ENCODE peak calls at places on chromosomes 11 and 22, in nine cellular contexts. Q, I, C, W, P, Y, M, T and B are unnamed samples. For H3K4me1 and H3K27me3, the result is how much of the 10 kb centered on the place peaks cover.

GRCh38 chr11:110349109-110349996 is 52.9 kb upstream of the RDX start:
- DNase-seq in W (peak), T (no peak), M (no peak), Q (no peak), C (no peak), P (peak), Y (no peak), I (no peak), B (no peak)

GRCh38 chr11:72378704-72379383 is 55.5 kb downstream of the CLPB start:
- DNase-seq in Q (no peak), I (no peak), M (peak), C (peak), T (peak), P (no peak), Y (no peak), W (no peak), B (no peak)

GRCh38 chr22:44943701-44944324 is 66.0 kb downstream of the PHF21B start:
- DNase-seq in P (no peak), M (no peak), I (no peak), Q (no peak), T (no peak), W (no peak), Y (no peak), C (no peak), B (no peak)

GRCh38 chr22:37982938-37983859 is 1.2 kb downstream of the SOX10 start:
- DNase-seq in Y (no peak), C (no peak), P (no peak), M (no peak), Q (no peak), I (peak), W (no peak), T (no peak), B (no peak)

GRCh38 chr11:74819400-74819799 is 70.8 kb downstream of the RNF169 start:
- DNase-seq in P (no peak), C (no peak), W (no peak), Q (no peak), M (no peak), I (no peak), T (no peak), Y (no peak), B (no peak)

GRCh38 chr11:41498726-41499125 is 39.3 kb upstream of the LRRC4C start:
- DNase-seq in I (no peak), C (no peak), M (no peak), Y (no peak), T (no peak), W (peak), P (no peak), Q (no peak), B (no peak)

GRCh38 chr11:64224891-64225607 is 937 bp downstream of the TRPT1 start:
- DNase-seq in Q (no peak), T (no peak), Y (no peak), W (no peak), M (no peak), I (no peak), C (no peak), P (no peak), B (no peak)

GRCh38 chr11:34190192-34191139 is 85.0 kb downstream of the NAT10 start:
- DNase-seq in I (no peak), C (no peak), Q (no peak), T (no peak), P (no peak), W (no peak), M (no peak), Y (no peak), B (no peak)

GRCh38 chr11:57318178-57318577 is 6.6 kb downstream of the TNKS1BP1 start:
- DNase-seq in I (no peak), T (peak), P (no peak), W (no peak), M (no peak), Q (peak), C (no peak), Y (no peak), B (no peak)

GRCh38 chr11:64923151-64923661 is 1.3 kb upstream of the PPP2R5B start:
- DNase-seq in C (no peak), P (no peak), Y (no peak), W (no peak), Q (no peak), I (no peak), T (no peak), M (no peak), B (no peak)

GRCh38 chr11:94588366-94588952 is 21.3 kb downstream of the PIWIL4 start:
- DNase-seq in P (no peak), W (no peak), C (no peak), I (no peak), Y (no peak), Q (peak), T (no peak), M (no peak), B (peak)

GRCh38 chr11:63243533-63243932 is at the start of gene SLC22A25:
- DNase-seq in Q (no peak), M (no peak), Y (no peak), T (no peak), C (no peak), P (no peak), W (no peak), I (no peak), B (no peak)

GRCh38 chr11:131609921-131610320 is 239.5 kb downstream of the NTM start:
- DNase-seq in Y (no peak), P (no peak), M (no peak), I (no peak), T (no peak), W (no peak), C (no peak), Q (no peak), B (no peak)

GRCh38 chr22:24951942-24952836 is at the start of gene KIAA1671:
- DNase-seq in Y (peak), W (peak), Q (peak), M (peak), I (peak), P (peak), C (peak), T (peak), B (peak)

GRCh38 chr22:35561796-35562526 is 21.3 kb downstream of the RASD2 start:
- DNase-seq in W (peak), C (no peak), Q (no peak), T (no peak), I (peak), Y (no peak), M (no peak), P (peak), B (no peak)

GRCh38 chr22:29801153-29801552 is 34.0 kb downstream of the UQCR10 start:
- DNase-seq in M (no peak), W (no peak), Y (no peak), Q (no peak), C (no peak), I (no peak), T (no peak), P (no peak), B (peak)

GRCh38 chr11:16863382-16863781 is 124.9 kb downstream of the C11orf58 start:
- DNase-seq in W (no peak), Q (no peak), P (no peak), T (peak), Y (no peak), M (no peak), I (no peak), C (no peak), B (peak)

GRCh38 chr11:9775393-9775780 is 111.5 kb downstream of the SWAP70 start:
- DNase-seq in Q (no peak), T (no peak), P (no peak), I (no peak), Y (no peak), C (no peak), W (no peak), M (no peak), B (no peak)

GRCh38 chr11:76208829-76209670 is 2.7 kb upstream of the WNT11 start:
- DNase-seq in P (peak), M (peak), Y (peak), Q (peak), W (peak), C (peak), I (peak), T (peak), B (peak)

GRCh38 chr11:64726211-64726641 is 3.2 kb upstream of the NRXN2 start:
- DNase-seq in Q (no peak), P (no peak), T (no peak), Y (no peak), I (peak), C (no peak), W (no peak), M (no peak), B (no peak)

GRCh38 chr22:30948930-30949342 is 19.6 kb downstream of the MORC2 start:
- DNase-seq in M (no peak), C (no peak), I (no peak), W (peak), Q (no peak), T (no peak), P (peak), Y (no peak), B (no peak)

GRCh38 chr11:10388574-10388973 is 66.5 kb upstream of the AMPD3 start:
- DNase-seq in C (peak), I (no peak), P (no peak), W (no peak), M (peak), Y (no peak), Q (no peak), T (no peak), B (no peak)

GRCh38 chr11:126345759-126346585 is 9.5 kb upstream of the ST3GAL4 start:
- DNase-seq in M (no peak), T (no peak), Y (no peak), C (peak), Q (peak), W (peak), P (no peak), I (no peak), B (no peak)

GRCh38 chr22:36197065-36197440 is 4.6 kb downstream of the APOL4 start:
- DNase-seq in W (peak), T (peak), I (peak), C (no peak), M (peak), Y (no peak), Q (peak), P (no peak), B (no peak)

GRCh38 chr11:95716266-95716665 is 73.3 kb downstream of the FAM76B start:
- DNase-seq in T (no peak), P (peak), M (no peak), W (no peak), I (no peak), Y (no peak), Q (no peak), C (no peak), B (no peak)

GRCh38 chr11:20337526-20338154 is 25.9 kb upstream of the HTATIP2 start:
- DNase-seq in Y (no peak), W (peak), P (peak), C (no peak), M (peak), Q (no peak), T (no peak), I (peak), B (no peak)

GRCh38 chr11:125300791-125301218 is 136.3 kb downstream of the PKNOX2 start:
- DNase-seq in M (no peak), Q (peak), T (no peak), P (peak), Y (peak), C (no peak), W (no peak), I (no peak), B (peak)

GRCh38 chr11:78228467-78228866 is 39.7 kb downstream of the USP35 start:
- DNase-seq in P (peak), I (peak), C (no peak), Y (no peak), Q (peak), M (peak), W (peak), T (peak), B (peak)

GRCh38 chr22:38032681-38033521 is 24.3 kb upstream of the PICK1 start:
- DNase-seq in I (no peak), W (no peak), C (no peak), T (no peak), Y (no peak), P (no peak), M (peak), Q (peak), B (no peak)

GRCh38 chr11:79461144-79461543 is 20.3 kb upstream of the TENM4 start:
- DNase-seq in P (peak), C (no peak), Q (peak), W (peak), M (peak), Y (no peak), T (peak), I (no peak), B (peak)

GRCh38 chr22:44668190-44668885 is 33.7 kb upstream of the PRR5 start:
- DNase-seq in M (no peak), I (peak), C (no peak), P (no peak), Y (no peak), T (no peak), Q (no peak), W (no peak), B (peak)

GRCh38 chr11:114181195-114181594 is 115.0 kb upstream of the NNMT start:
- DNase-seq in Q (no peak), W (no peak), M (no peak), T (no peak), I (no peak), C (no peak), P (no peak), Y (no peak), B (no peak)
- H3K4me1 ChIP-seq in Q (half or more), W (under half), M (half or more), T (half or more), I (under half), C (half or more), P (under half), Y (half or more), B (under half)

DNA sequence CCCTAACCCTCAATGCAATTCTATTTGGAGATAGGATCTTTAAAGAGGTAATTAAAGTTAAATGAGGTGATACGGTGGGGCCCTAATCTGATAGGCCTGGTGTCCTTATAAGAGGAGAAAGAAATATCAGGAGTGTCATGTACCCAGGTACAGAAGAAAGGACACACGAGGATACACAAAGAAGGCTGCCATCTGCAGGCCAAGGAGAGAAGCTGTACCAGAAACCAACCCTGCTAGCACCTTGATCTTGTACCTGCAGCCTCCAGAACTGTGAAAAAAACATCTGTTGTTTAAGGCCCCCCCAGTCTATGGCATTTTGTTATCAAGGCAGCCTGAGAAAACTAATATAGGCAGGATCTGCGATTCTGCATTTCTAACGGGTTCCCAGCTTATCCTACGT is 44.2 kb downstream of the FBXO7 start:
- DNase-seq in T (no peak), C (no peak), Q (no peak), Y (no peak), W (no peak), M (no peak), P (no peak), I (no peak), B (no peak)
- TF ChIP-seq CTCF in T (no peak), C (no peak), Q (no peak), Y (no peak), W (peak), M (no peak), P (peak), I (peak), B (peak)

DNA sequence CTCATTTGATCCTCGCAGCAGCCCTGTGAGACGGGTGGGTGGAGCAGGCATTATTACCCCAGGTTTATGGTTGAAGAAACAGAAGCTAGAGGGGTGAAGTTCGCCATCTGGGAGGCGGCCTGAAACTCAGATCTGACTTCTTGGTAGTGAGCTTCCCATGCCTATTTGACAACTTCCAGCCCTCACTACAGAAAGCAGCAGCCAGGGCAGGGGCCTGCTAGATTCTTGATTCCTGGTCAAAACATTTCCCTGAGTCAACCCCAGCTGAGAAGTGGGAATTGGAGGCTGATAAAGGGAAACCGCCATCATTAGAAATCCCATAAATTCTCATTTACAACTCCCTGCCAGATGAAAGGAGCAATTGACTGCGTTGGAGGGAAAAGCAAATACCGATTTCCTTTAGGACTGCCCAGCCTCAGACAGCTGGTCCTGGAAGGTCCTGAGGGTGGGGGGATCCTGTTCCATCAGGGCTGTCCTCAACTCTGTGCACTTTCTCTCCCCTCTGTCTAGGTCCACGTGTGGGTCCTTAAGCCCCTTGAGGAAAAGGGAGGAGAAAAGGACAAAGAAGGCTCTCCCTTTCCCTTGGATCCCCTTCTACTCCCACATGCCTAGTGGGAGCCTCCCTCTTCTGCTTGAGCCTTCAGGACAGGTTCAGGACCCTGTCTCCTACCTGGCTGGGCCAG is 10.2 kb upstream of the NECTIN1 start:
- DNase-seq in P (no peak), Q (no peak), I (no peak), W (no peak), M (no peak), C (no peak), T (no peak), Y (no peak), B (peak)
- H3K27me3 ChIP-seq in P (under half), Q (under half), I (under half), W (under half), M (under half), C (half or more), T (under half), Y (under half), B (under half)

GRCh38 chr11:2886936-2887335 is 1.4 kb upstream of the CDKN1C start:
- DNase-seq in M (no peak), Q (no peak), C (peak), T (no peak), I (no peak), W (no peak), P (no peak), Y (no peak), B (no peak)
- H3K4me1 ChIP-seq in M (under half), Q (under half), C (under half), T (half or more), I (under half), W (under half), P (under half), Y (under half), B (under half)

GRCh38 chr11:119046489-119046888 is 10.5 kb downstream of the HYOU1 start:
- DNase-seq in Q (no peak), I (no peak), C (no peak), P (no peak), W (no peak), M (no peak), Y (no peak), T (no peak), B (no peak)

GRCh38 chr11:119048644-119049043 is 8.4 kb downstream of the HYOU1 start:
- DNase-seq in Y (no peak), Q (no peak), P (no peak), C (no peak), I (no peak), T (no peak), M (no peak), W (no peak), B (no peak)

GRCh38 chr11:119041821-119042514 is 11.3 kb upstream of the SLC37A4 start:
- DNase-seq in I (no peak), P (no peak), C (no peak), Y (no peak), M (no peak), W (no peak), T (no peak), Q (no peak), B (no peak)

GRCh38 chr11:119047205-119047604 is 9.8 kb downstream of the HYOU1 start:
- DNase-seq in M (no peak), C (no peak), W (no peak), Q (no peak), Y (no peak), P (no peak), I (no peak), T (no peak), B (no peak)

DNA sequence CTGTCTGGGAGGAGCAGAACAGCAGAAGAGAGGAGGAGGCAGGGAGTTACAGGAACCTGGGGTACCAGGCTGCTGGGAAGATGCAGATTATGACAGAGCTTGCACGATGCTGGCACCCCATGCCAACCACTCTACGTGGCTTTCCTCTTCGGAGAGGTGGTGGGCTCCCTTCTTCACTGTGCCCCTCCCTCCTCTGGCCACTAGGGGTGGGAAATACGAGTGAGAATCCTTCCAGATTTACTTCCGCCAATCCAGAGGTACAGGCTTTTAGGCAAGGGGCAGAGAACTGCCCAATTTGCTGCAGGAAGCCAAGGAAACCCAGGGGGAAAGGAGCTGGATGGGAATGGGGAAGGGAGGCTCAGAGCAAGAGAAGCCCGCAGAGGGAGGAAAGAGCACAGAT is 12.3 kb downstream of the HYOU1 start:
- DNase-seq in Q (no peak), I (no peak), W (no peak), C (no peak), T (no peak), Y (no peak), M (no peak), P (no peak), B (no peak)
- TF ChIP-seq CTCF in Q (no peak), I (peak), W (peak), C (no peak), T (no peak), Y (no peak), M (no peak), P (no peak), B (peak)

GRCh38 chr22:27107824-27108223 is 450.4 kb downstream of the MIAT start:
- DNase-seq in P (peak), I (no peak), W (peak), T (no peak), Y (no peak), Q (peak), M (peak), C (peak), B (peak)

GRCh38 chr22:27110985-27111451 is 453.6 kb downstream of the MIAT start:
- DNase-seq in I (peak), C (peak), W (no peak), Q (peak), M (no peak), Y (no peak), P (no peak), T (no peak), B (peak)

GRCh38 chr22:27105142-27106025 is 448.0 kb downstream of the MIAT start:
- DNase-seq in P (no peak), C (peak), M (peak), I (no peak), Q (peak), Y (no peak), W (no peak), T (peak), B (no peak)

GRCh38 chr22:27108425-27109114 is 451.2 kb downstream of the MIAT start:
- DNase-seq in W (no peak), P (no peak), C (peak), I (no peak), T (peak), M (peak), Y (no peak), Q (peak), B (no peak)

DNA sequence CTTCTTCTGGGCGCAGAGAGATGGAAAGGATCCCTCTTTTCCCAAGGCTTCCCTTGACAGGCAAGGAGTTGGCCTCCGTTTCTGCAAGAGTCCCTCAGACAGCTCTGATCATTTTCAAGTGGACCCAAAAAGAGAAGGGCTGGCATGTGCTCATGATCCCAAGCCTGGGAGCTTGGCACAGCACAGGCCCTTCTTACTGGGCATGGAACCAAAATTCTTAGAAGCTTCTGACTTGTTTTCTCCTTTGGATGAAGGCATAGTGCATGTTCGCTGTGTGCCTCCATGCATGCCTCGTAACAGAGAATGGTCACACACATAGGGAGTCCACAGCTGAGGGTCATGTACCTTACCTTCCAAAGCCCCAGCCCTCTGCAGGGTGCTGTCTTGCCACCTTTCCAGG is 449.6 kb downstream of the MIAT start:
- DNase-seq in W (no peak), C (peak), P (no peak), M (no peak), Y (no peak), T (no peak), I (no peak), Q (no peak), B (no peak)
- H3K27me3 ChIP-seq in W (under half), C (under half), P (under half), M (under half), Y (under half), T (under half), I (under half), Q (under half), B (under half)